ENCODE peak calls at places on chromosomes 11 and 22, in six cellular contexts. L is HCT116, K is H9, C is tibial artery, Y is KG1, W is NB4. V is an unnamed sample.

GRCh38 chr11:45899086-45899447 is 8.0 kb downstream of the FREY1 start:
- DNase-seq in W (no peak), L (no peak), K (no peak), Y (no peak), C (no peak), V (no peak)

GRCh38 chr11:123301696-123302400 is 106.8 kb upstream of the CLMP start:
- DNase-seq in W (peak; percentile 75), C (no peak), Y (peak; percentile 23), L (peak; percentile 18), K (peak; percentile 82), V (no peak)

GRCh38 chr11:69059429-69059828 is 10.7 kb downstream of the TPCN2 start:
- DNase-seq in Y (no peak), W (no peak), L (no peak), K (no peak), C (no peak), V (no peak)

GRCh38 chr11:68282141-68282860 is 10.5 kb upstream of the C11orf24 start:
- DNase-seq in W (peak; percentile 95), L (no peak), Y (peak; percentile 91), C (no peak), K (no peak), V (peak; percentile 86)

GRCh38 chr11:118530683-118531596 is at the start of gene TMEM25:
- DNase-seq in C (peak; percentile 78), K (peak; percentile 83), Y (peak; percentile 79), L (no peak), W (peak; percentile 60), V (peak; percentile 47)

GRCh38 chr11:120565436-120566155 is 54.0 kb downstream of the GRIK4 start:
- DNase-seq in C (peak; percentile 32), L (no peak), K (peak; percentile 26), Y (no peak), W (no peak), V (no peak)

GRCh38 chr11:119975561-119976152 is 162.3 kb downstream of the TRIM29 start:
- DNase-seq in L (no peak), W (no peak), C (no peak), K (peak; percentile 73), Y (no peak), V (no peak)

GRCh38 chr11:95829580-95830259 is 39.4 kb downstream of the CEP57 start:
- DNase-seq in K (no peak), L (no peak), W (no peak), Y (no peak), C (no peak), V (no peak)

GRCh38 chr11:128388182-128388815 is 199.1 kb downstream of the ETS1 start:
- DNase-seq in C (no peak), W (no peak), L (no peak), Y (no peak), K (no peak), V (no peak)

GRCh38 chr22:46661221-46661851 is 41.1 kb downstream of the GRAMD4 start:
- DNase-seq in W (no peak), Y (no peak), C (no peak), L (peak; percentile 62), K (no peak), V (no peak)

GRCh38 chr11:19853016-19853415 is 140.4 kb downstream of the NAV2 start:
- DNase-seq in W (no peak), Y (no peak), C (no peak), L (no peak), K (no peak), V (no peak)

GRCh38 chr11:78365381-78365792 is 52.2 kb downstream of the GAB2 start:
- DNase-seq in W (no peak), Y (no peak), L (peak; percentile 22), C (no peak), K (peak; percentile 86), V (no peak)

GRCh38 chr22:48761546-48761945 is 1066.1 kb downstream of the BRD1 start:
- DNase-seq in C (peak; percentile 28), Y (no peak), L (no peak), W (no peak), K (peak; percentile 10), V (no peak)

GRCh38 chr11:128039140-128040021 is 548.0 kb downstream of the ETS1 start:
- DNase-seq in Y (peak; percentile 78), W (peak; percentile 99), L (no peak), K (no peak), C (peak; percentile 87), V (peak; percentile 100)

GRCh38 chr11:134599180-134599810 is 187.3 kb upstream of the B3GAT1 start:
- DNase-seq in Y (no peak), W (peak; percentile 35), K (peak; percentile 26), L (no peak), C (no peak), V (no peak)

GRCh38 chr11:130208241-130209127 is 48.9 kb downstream of the ST14 start:
- DNase-seq in C (no peak), W (no peak), K (peak; percentile 24), Y (no peak), L (no peak), V (no peak)

GRCh38 chr11:76610371-76610770 is 60.2 kb downstream of the LRRC32 start:
- DNase-seq in C (peak; percentile 33), Y (no peak), K (no peak), W (no peak), L (no peak), V (no peak)

GRCh38 chr22:20867179-20868099 is 8.6 kb downstream of the SNAP29 start:
- DNase-seq in W (peak; percentile 25), Y (no peak), L (no peak), C (no peak), K (no peak), V (peak; percentile 15)

GRCh38 chr11:20088368-20089260 is 71.7 kb downstream of the DBX1 start:
- DNase-seq in K (no peak), Y (no peak), C (no peak), W (no peak), L (no peak), V (no peak)

GRCh38 chr11:16780146-16780545 is 41.7 kb downstream of the C11orf58 start:
- DNase-seq in Y (no peak), W (no peak), L (no peak), K (no peak), C (peak; percentile 60), V (no peak)

GRCh38 chr11:69295995-69296889 is 2.3 kb downstream of the MYEOV start:
- DNase-seq in K (no peak), Y (no peak), W (peak; percentile 97), C (peak; percentile 88), L (no peak), V (peak; percentile 44)

GRCh38 chr11:76023408-76024068 is 182.8 kb downstream of the WNT11 start:
- DNase-seq in L (no peak), W (no peak), C (no peak), Y (no peak), K (no peak), V (no peak)

GRCh38 chr11:123069878-123070821 is 8.2 kb upstream of the HSPA8 start:
- DNase-seq in Y (peak; percentile 80), W (peak; percentile 33), C (no peak), L (no peak), K (no peak), V (peak; percentile 57)